ENCODE peak calls at places on chromosomes 5 and 9, in four cellular contexts. B is spleen, X is right lobe of liver, K is neuronal stem cell. Y is an unnamed sample.

GRCh38 chr5:14107536-14107935 is 35.6 kb upstream of the TRIO start:
- DNase-seq in B (no peak), X (no peak), K (no peak), Y (no peak)

GRCh38 chr5:171513591-171513990 is 94.1 kb downstream of the FGF18 start:
- DNase-seq in B (no peak), X (no peak), K (no peak), Y (no peak)

GRCh38 chr5:143506881-143507552 is 103.5 kb upstream of the NR3C1 start:
- DNase-seq in B (no peak), X (peak), K (no peak), Y (no peak)

GRCh38 chr5:148976569-148977321 is 86.1 kb downstream of the SH3TC2 start:
- DNase-seq in B (no peak), X (no peak), K (no peak), Y (no peak)

GRCh38 chr9:128105538-128106175 is 21.9 kb downstream of the PTGES2 start:
- DNase-seq in B (peak), X (peak), K (no peak), Y (peak)

GRCh38 chr9:33619666-33620404 is 95.8 kb downstream of the ANKRD18B start:
- DNase-seq in B (no peak), X (no peak), K (no peak), Y (no peak)

GRCh38 chr9:99607852-99608448 is 213.7 kb upstream of the NR4A3 start:
- DNase-seq in B (no peak), X (no peak), K (no peak), Y (no peak)

GRCh38 chr5:140043508-140043872 is 391 bp upstream of the NRG2 start:
- DNase-seq in B (no peak), X (no peak), K (no peak), Y (peak)

GRCh38 chr9:124140941-124141568 is 116.7 kb upstream of the NEK6 start:
- DNase-seq in B (no peak), X (no peak), K (no peak), Y (no peak)

GRCh38 chr9:125407974-125408900 is 146.6 kb downstream of the GAPVD1 start:
- DNase-seq in B (peak), X (peak), K (peak), Y (peak)

GRCh38 chr5:150789943-150790611 is 11.5 kb downstream of the SMIM3 start:
- DNase-seq in B (no peak), X (no peak), K (no peak), Y (peak)

GRCh38 chr9:17521456-17521855 is 57.4 kb upstream of the SH3GL2 start:
- DNase-seq in B (no peak), X (no peak), K (no peak), Y (no peak)

GRCh38 chr5:120848883-120849282 is 384.8 kb downstream of the PRR16 start:
- DNase-seq in B (no peak), X (no peak), K (no peak), Y (no peak)

GRCh38 chr9:38024036-38024681 is 44.9 kb downstream of the SHB start:
- DNase-seq in B (no peak), X (peak), K (no peak), Y (no peak)

GRCh38 chr9:33184947-33185346 is 17.8 kb upstream of the B4GALT1 start:
- DNase-seq in B (no peak), X (no peak), K (no peak), Y (no peak)

GRCh38 chr5:72063219-72063819 is 44.0 kb upstream of the MAP1B start:
- DNase-seq in B (no peak), X (no peak), K (peak), Y (no peak)

GRCh38 chr5:56200856-56201638 is 32.1 kb downstream of the ANKRD55 start:
- DNase-seq in B (no peak), X (peak), K (peak), Y (no peak)

GRCh38 chr9:110257971-110258370 is 1.7 kb upstream of the TXN start:
- DNase-seq in B (no peak), X (no peak), K (no peak), Y (no peak)
- H3K4me3 ChIP-seq in B (no peak), X (peak), K (no peak), Y (no peak)

DNA sequence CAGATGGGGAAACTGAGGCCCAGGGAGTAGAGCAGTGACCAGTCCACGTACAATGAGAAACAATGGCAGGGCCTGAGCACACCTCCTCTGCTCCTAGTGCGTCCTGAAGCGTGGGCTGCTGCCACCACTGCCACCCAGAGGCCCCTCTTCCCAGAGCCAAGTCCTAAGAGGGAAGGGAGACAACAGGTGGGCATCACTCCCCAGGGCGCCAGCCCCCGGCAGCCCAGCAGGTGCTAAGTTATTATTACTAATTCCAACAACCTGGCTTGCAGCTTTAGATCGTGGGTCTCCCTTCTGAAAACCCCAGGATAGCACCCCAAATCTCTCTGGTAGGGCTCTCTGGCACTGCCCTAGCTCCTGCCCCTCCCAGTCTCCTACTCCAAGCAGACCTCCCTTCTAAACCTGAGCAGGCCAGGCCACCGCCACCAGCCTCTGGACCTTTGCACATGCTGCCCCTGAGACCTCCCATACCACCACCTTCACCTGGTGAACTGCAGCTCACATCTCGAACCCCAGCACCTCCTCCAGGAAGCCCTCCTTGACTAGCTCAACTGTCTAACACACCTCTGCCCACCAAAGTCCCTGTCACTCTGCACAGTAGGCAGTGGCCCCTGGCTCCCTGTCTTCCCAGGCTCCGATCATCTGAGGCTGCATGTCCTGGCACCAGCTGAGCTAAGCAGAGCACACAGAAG is 65.8 kb downstream of the VAV2 start:
- DNase-seq in B (no peak), X (no peak), K (no peak), Y (no peak)
- H3K4me3 ChIP-seq in B (no peak), X (no peak), K (no peak), Y (no peak)

GRCh38 chr5:132868754-132869153 is 2.3 kb downstream of the UQCRQ start:
- DNase-seq in B (no peak), X (no peak), K (no peak), Y (no peak)

GRCh38 chr5:132867046-132867451 is 607 bp downstream of the UQCRQ start:
- DNase-seq in B (no peak), X (no peak), K (no peak), Y (no peak)

GRCh38 chr5:132870801-132871200 is 2.7 kb upstream of the LEAP2 start:
- DNase-seq in B (no peak), X (peak), K (no peak), Y (no peak)

GRCh38 chr5:132865668-132866341 is 464 bp downstream of the GDF9 start:
- DNase-seq in B (no peak), X (no peak), K (peak), Y (no peak)

DNA sequence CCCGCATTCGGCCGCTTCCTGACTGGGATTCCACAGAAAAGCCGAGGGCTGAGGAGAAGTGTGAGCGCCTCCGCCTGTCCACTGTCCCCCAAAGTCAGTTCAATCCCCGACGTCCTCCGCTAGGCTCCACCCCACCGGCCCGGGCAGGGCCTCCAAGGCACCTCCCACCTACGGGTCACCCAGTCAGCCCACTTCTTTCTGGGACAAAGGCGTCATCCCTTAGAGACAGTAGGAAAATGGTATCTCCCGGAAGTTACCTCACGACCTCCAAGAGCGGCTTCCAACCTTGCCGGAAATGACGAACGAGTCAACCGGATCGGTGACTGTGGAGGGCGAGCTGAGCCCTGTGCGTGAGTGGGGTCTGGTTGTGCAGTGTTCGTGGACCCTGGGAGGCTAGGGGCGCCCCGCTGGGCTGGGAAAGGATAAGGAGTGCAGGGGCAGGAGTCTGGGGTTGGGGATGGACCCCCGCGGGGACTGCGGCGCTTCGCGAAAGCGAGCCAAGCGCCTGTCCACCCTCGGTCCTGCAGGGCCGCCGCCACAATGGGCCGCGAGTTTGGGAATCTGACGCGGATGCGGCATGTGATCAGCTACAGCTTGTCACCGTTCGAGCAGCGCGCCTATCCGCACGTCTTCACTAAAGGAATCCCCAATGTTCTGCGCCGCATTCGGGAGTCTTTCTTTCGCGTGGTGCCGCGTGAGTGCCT is at the start of the genes GDF9 and UQCRQ:
- DNase-seq in B (peak), X (peak), K (peak), Y (peak)
- H3K4me3 ChIP-seq in B (peak), X (peak), K (peak), Y (peak)

DNA sequence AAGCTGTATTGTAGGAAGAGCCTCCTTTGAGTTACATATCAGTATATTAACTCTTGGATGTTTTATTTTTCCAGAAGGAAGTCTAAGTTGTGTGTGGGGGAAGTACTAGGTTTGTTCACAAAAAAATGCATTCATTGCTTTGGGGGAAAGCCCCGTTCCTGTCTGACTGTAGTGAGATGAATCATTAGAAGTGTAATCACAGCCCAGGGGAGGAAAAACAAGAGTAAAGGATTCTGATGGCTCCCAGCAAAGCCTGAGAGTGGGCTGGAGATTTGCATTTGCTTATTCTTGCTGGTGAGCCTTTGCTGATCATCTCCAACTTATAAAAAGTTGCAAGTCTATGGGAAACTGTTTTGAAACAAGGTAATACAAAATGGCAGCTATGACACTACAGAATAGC is 132.9 kb upstream of the IQGAP2 start:
- DNase-seq in B (no peak), X (no peak), K (no peak), Y (no peak)
- H3K4me3 ChIP-seq in B (no peak), X (no peak), K (no peak), Y (no peak)

GRCh38 chr9:98047002-98047401 is 9.5 kb upstream of the NANS start:
- DNase-seq in B (no peak), X (no peak), K (no peak), Y (no peak)

GRCh38 chr9:98043921-98044320 is 12.6 kb upstream of the NANS start:
- DNase-seq in B (no peak), X (no peak), K (no peak), Y (no peak)

GRCh38 chr9:98049668-98050067 is 6.9 kb upstream of the NANS start:
- DNase-seq in B (no peak), X (no peak), K (no peak), Y (no peak)

GRCh38 chr9:98046161-98046543 is 10.4 kb upstream of the NANS start:
- DNase-seq in B (no peak), X (no peak), K (no peak), Y (no peak)

DNA sequence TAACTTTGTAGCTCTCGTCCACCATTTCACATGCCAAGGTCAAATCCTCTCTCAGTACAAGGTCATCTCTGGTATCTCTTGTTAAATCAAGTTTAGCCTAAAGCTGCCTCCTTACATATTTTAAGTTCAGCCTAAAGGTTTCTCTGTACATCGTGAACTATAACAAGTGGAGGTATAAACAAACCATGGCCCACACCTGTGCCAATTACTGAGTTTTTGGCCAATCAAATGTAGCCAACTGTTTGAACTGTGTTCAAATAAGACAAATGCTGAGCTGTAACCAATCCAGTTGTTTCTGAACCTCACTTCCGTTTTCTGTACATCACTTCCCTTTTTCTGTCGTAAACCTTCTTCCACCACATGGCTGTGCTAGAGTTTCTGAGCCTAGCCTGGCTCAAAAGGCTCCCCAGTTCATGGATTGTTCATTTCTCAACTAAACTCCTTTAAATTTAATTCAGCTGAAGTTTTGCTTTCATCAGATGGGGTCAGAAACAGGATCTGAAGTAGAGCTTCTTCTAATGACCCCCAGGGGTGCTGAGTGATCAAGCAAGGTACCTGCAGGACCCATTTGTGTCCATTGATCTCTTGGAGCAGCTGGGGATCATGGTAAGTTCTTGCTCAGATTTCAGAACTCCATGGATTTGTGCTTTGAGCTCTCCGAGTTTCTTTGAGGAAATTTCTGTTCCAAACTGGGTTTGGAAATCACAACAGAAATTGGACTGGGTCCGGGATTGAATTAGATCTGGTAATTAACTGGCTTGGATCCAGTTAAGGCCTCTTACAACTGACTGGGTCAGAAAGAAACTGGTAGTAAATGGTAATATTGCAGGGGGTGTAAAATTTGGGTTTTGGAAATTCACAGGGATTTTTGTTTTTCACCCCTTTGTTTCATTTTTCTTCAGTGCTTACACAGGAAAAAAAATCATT is 11.0 kb upstream of the NANS start:
- DNase-seq in B (no peak), X (no peak), K (no peak), Y (no peak)
- H3K4me3 ChIP-seq in B (peak), X (no peak), K (no peak), Y (no peak)

DNA sequence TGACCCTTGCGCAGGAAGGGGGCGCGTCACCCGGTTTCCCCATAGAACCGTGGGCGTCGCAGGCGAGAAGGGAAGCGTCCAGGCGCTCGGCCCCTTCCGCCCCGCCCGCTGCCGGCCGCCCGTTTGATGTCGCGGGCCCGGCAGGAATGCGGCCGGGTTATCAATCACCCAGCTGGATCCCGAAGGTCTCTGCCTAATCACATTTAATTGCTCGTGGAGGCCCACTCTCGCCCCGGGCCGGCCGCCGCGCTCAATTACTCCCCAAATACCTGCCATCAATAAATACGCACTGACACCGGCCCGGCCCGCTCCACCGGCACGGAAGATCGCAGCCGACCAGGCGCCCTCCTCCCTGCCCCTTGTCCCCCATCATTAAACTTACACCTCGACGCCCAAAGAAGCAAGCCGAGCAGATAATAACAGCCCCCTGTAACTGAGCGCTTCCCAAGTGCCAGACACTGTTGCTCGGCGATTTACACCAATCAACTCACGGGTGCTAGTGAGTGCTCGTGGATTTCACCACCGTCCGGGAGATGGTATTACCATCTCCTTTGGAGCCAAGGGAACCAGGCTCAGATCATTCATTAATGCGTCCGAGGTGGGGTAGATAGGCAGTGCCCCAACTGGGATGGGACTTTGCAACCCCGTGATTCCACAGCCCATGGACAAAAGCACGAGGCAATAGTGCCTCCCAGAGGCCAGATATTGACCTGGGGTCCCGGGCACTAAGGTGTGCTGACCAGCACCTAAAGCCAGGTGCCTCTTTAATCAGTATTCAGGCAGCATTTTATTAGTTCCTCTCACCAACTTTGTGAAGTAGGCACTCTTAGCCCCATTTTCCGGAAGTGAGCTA is 11.3 kb downstream of the MSX2 start:
- DNase-seq in B (no peak), X (no peak), K (no peak), Y (no peak)
- H3K4me3 ChIP-seq in B (no peak), X (no peak), K (no peak), Y (no peak)